ENCODE peak calls at places on chromosome 11, in nine cellular contexts. One of them, this sample, is unnamed.

GRCh38 chr11:57230316-57230715 is 6.7 kb downstream of the APLNR start:
- DNase-seq in fibroblast of lung: no peak
- DNase-seq in A549: no peak
- DNase-seq in upper lobe of left lung: no peak
- DNase-seq in upper lobe of right lung: no peak
- DNase-seq in K562: no peak
- DNase-seq in transverse colon: no peak
- DNase-seq in dorsolateral prefrontal cortex: no peak
- DNase-seq in cardiac fibroblast: no peak
- DNase-seq in this sample: no peak

GRCh38 chr11:62413060-62413696 is 5.7 kb upstream of the SCGB1A1 start:
- DNase-seq in dorsolateral prefrontal cortex: no peak
- DNase-seq in cardiac fibroblast: no peak
- DNase-seq in fibroblast of lung: no peak
- DNase-seq in K562: no peak
- DNase-seq in upper lobe of left lung: no peak
- DNase-seq in upper lobe of right lung: no peak
- DNase-seq in transverse colon: no peak
- DNase-seq in A549: no peak
- DNase-seq in this sample: no peak

GRCh38 chr11:1780700-1781592 is 17.2 kb upstream of the CTSD start:
- DNase-seq in upper lobe of left lung: peak; percentile 84
- DNase-seq in dorsolateral prefrontal cortex: no peak
- DNase-seq in upper lobe of right lung: peak; percentile 86
- DNase-seq in cardiac fibroblast: no peak
- DNase-seq in A549: no peak
- DNase-seq in transverse colon: no peak
- DNase-seq in K562: no peak
- DNase-seq in fibroblast of lung: no peak
- DNase-seq in this sample: no peak

GRCh38 chr11:77530879-77531278 is 57.0 kb upstream of the PAK1 start:
- DNase-seq in K562: no peak
- DNase-seq in cardiac fibroblast: no peak
- DNase-seq in A549: no peak
- DNase-seq in upper lobe of left lung: no peak
- DNase-seq in upper lobe of right lung: no peak
- DNase-seq in dorsolateral prefrontal cortex: no peak
- DNase-seq in fibroblast of lung: no peak
- DNase-seq in transverse colon: no peak
- DNase-seq in this sample: no peak

GRCh38 chr11:64799925-64800632 is 2.9 kb downstream of the MAP4K2 start:
- DNase-seq in dorsolateral prefrontal cortex: no peak
- DNase-seq in A549: no peak
- DNase-seq in K562: no peak
- DNase-seq in transverse colon: no peak
- DNase-seq in cardiac fibroblast: no peak
- DNase-seq in upper lobe of left lung: no peak
- DNase-seq in upper lobe of right lung: no peak
- DNase-seq in fibroblast of lung: no peak
- DNase-seq in this sample: no peak

GRCh38 chr11:97657852-97658251 is 1268.0 kb downstream of the JRKL start:
- DNase-seq in dorsolateral prefrontal cortex: no peak
- DNase-seq in A549: no peak
- DNase-seq in fibroblast of lung: no peak
- DNase-seq in cardiac fibroblast: no peak
- DNase-seq in transverse colon: no peak
- DNase-seq in K562: no peak
- DNase-seq in upper lobe of left lung: no peak
- DNase-seq in upper lobe of right lung: no peak
- DNase-seq in this sample: no peak

GRCh38 chr11:86888164-86888977 is 66.8 kb downstream of the FZD4 start:
- DNase-seq in upper lobe of left lung: no peak
- DNase-seq in fibroblast of lung: no peak
- DNase-seq in transverse colon: no peak
- DNase-seq in K562: no peak
- DNase-seq in upper lobe of right lung: no peak
- DNase-seq in cardiac fibroblast: peak; percentile 30
- DNase-seq in A549: no peak
- DNase-seq in dorsolateral prefrontal cortex: no peak
- DNase-seq in this sample: no peak

GRCh38 chr11:69641681-69642548 is 959 bp downstream of the CCND1 start:
- DNase-seq in A549: no peak
- DNase-seq in dorsolateral prefrontal cortex: no peak
- DNase-seq in transverse colon: no peak
- DNase-seq in K562: peak; percentile 45
- DNase-seq in fibroblast of lung: peak; percentile 44
- DNase-seq in cardiac fibroblast: peak; percentile 43
- DNase-seq in upper lobe of left lung: no peak
- DNase-seq in upper lobe of right lung: peak; percentile 66
- DNase-seq in this sample: no peak

GRCh38 chr11:2690261-2690575 is 9.6 kb downstream of the KCNQ1OT1 start:
- DNase-seq in cardiac fibroblast: no peak
- DNase-seq in upper lobe of left lung: no peak
- DNase-seq in dorsolateral prefrontal cortex: no peak
- DNase-seq in K562: no peak
- DNase-seq in transverse colon: no peak
- DNase-seq in A549: no peak
- DNase-seq in fibroblast of lung: no peak
- DNase-seq in upper lobe of right lung: peak; percentile 33
- DNase-seq in this sample: no peak

GRCh38 chr11:105923814-105924213 is 98.2 kb downstream of the MSANTD4 start:
- DNase-seq in A549: no peak
- DNase-seq in fibroblast of lung: peak; percentile 84
- DNase-seq in K562: no peak
- DNase-seq in upper lobe of left lung: no peak
- DNase-seq in upper lobe of right lung: no peak
- DNase-seq in transverse colon: no peak
- DNase-seq in cardiac fibroblast: peak; percentile 47
- DNase-seq in dorsolateral prefrontal cortex: peak; percentile 26
- DNase-seq in this sample: no peak

GRCh38 chr11:70410276-70410675 is 11.9 kb downstream of the CTTN start:
- DNase-seq in K562: no peak
- DNase-seq in transverse colon: no peak
- DNase-seq in A549: no peak
- DNase-seq in fibroblast of lung: no peak
- DNase-seq in upper lobe of right lung: no peak
- DNase-seq in dorsolateral prefrontal cortex: no peak
- DNase-seq in upper lobe of left lung: no peak
- DNase-seq in cardiac fibroblast: no peak
- DNase-seq in this sample: no peak

GRCh38 chr11:128720522-128720985 is 26.7 kb downstream of the FLI1 start:
- DNase-seq in upper lobe of left lung: no peak
- DNase-seq in dorsolateral prefrontal cortex: no peak
- DNase-seq in A549: no peak
- DNase-seq in cardiac fibroblast: peak; percentile 72
- DNase-seq in K562: no peak
- DNase-seq in upper lobe of right lung: no peak
- DNase-seq in transverse colon: peak; percentile 67
- DNase-seq in fibroblast of lung: no peak
- DNase-seq in this sample: no peak

GRCh38 chr11:69107413-69107812 is 48.3 kb upstream of the SMIM38 start:
- DNase-seq in fibroblast of lung: no peak
- DNase-seq in A549: no peak
- DNase-seq in upper lobe of right lung: no peak
- DNase-seq in cardiac fibroblast: no peak
- DNase-seq in transverse colon: no peak
- DNase-seq in dorsolateral prefrontal cortex: no peak
- DNase-seq in upper lobe of left lung: no peak
- DNase-seq in K562: no peak
- DNase-seq in this sample: no peak

GRCh38 chr11:2587976-2588748 is 111.6 kb downstream of the KCNQ1OT1 start:
- DNase-seq in upper lobe of left lung: no peak
- DNase-seq in fibroblast of lung: no peak
- DNase-seq in cardiac fibroblast: no peak
- DNase-seq in dorsolateral prefrontal cortex: peak; percentile 1
- DNase-seq in upper lobe of right lung: peak; percentile 52
- DNase-seq in K562: no peak
- DNase-seq in A549: no peak
- DNase-seq in transverse colon: no peak
- DNase-seq in this sample: no peak

GRCh38 chr11:63620928-63621539 is 6.8 kb upstream of the PLAAT3 start:
- DNase-seq in upper lobe of right lung: no peak
- DNase-seq in dorsolateral prefrontal cortex: no peak
- DNase-seq in A549: no peak
- DNase-seq in cardiac fibroblast: no peak
- DNase-seq in fibroblast of lung: no peak
- DNase-seq in upper lobe of left lung: no peak
- DNase-seq in K562: no peak
- DNase-seq in transverse colon: no peak
- DNase-seq in this sample: no peak

GRCh38 chr11:32348502-32348901 is 86.8 kb downstream of the WT1 start:
- DNase-seq in dorsolateral prefrontal cortex: no peak
- DNase-seq in K562: no peak
- DNase-seq in fibroblast of lung: no peak
- DNase-seq in transverse colon: no peak
- DNase-seq in cardiac fibroblast: no peak
- DNase-seq in A549: no peak
- DNase-seq in upper lobe of right lung: no peak
- DNase-seq in upper lobe of left lung: no peak
- DNase-seq in this sample: no peak

DNA sequence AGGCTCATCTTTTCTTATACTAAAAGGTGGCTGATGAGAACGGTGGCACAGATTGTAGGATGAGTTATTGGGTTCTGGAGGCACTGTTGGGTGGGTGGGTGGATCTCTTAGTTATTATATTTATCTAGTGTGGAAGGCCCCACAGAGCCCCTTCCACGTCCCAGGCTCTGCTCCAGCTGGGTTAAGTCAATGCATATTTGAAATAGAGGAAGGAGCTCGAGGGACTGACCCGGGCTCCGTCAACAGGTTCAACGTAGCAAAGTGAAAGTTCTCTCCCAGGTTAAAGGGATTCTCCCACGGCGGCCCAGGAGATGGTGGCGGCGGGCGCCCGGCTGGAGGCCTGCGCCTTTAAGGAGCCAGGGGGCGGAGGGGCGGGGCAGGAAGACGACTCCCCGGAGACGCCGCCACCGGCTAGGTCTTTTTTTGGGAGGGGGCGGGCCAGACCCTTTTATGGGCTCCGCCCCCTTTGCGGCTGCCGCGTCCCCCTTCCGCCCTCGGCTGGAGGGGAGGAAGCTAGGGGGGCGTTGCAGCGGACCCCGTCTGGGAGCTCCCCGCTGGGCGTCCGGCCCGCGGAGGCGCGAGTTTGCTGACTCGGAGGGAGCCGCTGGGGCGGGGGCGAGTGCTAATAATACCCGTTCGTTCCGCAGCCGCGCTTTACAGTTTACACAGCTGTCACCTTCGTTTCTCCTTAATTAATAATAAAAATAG is 1.5 kb upstream of the INPPL1 start:
- DNase-seq in transverse colon: peak; percentile 97
- DNase-seq in upper lobe of left lung: peak; percentile 98
- DNase-seq in cardiac fibroblast: peak; percentile 96
- DNase-seq in fibroblast of lung: peak; percentile 91
- DNase-seq in upper lobe of right lung: peak; percentile 98
- DNase-seq in K562: peak; percentile 89
- DNase-seq in A549: peak; percentile 53
- DNase-seq in dorsolateral prefrontal cortex: peak; percentile 54
- DNase-seq in this sample: peak; percentile 80
- TF ChIP-seq CTCF in transverse colon: peak; percentile 40
- TF ChIP-seq CTCF in upper lobe of left lung: peak; percentile 39
- TF ChIP-seq CTCF in cardiac fibroblast: peak; percentile 19
- TF ChIP-seq CTCF in fibroblast of lung: peak; percentile 33
- TF ChIP-seq CTCF in upper lobe of right lung: peak; percentile 23
- TF ChIP-seq CTCF in K562: peak; percentile 38
- TF ChIP-seq CTCF in A549: no peak
- TF ChIP-seq CTCF in dorsolateral prefrontal cortex: peak; percentile 44
- TF ChIP-seq CTCF in this sample: no peak

DNA sequence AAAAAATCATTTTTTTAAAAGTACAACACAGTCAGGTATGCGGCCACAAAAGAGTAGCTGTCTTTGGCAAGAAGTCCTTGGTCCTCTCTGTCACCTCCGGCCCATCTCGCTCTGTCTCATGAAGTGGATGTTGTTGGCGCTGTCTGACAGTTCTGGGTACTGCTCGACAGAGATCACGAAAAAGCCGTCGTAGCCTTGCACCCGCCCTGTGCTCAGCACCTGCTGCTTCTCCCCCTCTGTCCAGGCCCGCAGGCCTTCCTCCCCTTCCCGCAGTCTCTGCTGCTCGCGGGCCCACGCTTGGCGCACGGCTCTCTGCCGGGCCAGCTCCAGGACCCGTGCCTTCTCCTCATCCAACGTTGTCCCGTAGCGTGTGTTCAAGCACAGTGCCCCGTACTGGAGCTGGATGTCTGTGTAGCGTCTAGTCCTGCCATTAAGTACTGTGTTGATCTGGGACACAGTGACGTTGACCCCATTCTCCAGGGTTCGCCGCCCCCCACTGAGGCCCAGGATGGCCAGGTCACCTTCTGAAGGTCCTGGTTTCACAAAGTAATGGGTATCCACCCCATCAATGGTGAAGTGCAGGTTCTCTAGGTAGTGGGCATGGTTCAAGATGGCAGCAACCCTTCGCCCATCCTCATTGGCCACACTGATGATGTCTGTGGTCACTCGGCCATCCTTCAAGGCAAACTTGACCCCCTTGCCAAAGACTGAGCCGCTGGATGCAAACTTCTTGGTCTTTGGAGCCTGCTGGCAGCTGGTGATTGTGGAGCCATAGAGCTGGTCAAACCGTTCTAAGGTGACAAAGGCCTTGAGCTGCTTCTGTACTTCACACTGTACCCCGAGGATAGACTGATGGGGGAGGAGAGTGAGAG is 83.5 kb upstream of the NARS2 start:
- DNase-seq in transverse colon: no peak
- DNase-seq in cardiac fibroblast: no peak
- DNase-seq in K562: no peak
- DNase-seq in A549: no peak
- DNase-seq in upper lobe of right lung: no peak
- DNase-seq in dorsolateral prefrontal cortex: no peak
- DNase-seq in fibroblast of lung: no peak
- DNase-seq in upper lobe of left lung: no peak
- DNase-seq in this sample: no peak
- H3K4me3 ChIP-seq in transverse colon: no peak overlapping the region
- H3K4me3 ChIP-seq in cardiac fibroblast: no peak overlapping the region
- H3K4me3 ChIP-seq in K562: no peak overlapping the region
- H3K4me3 ChIP-seq in A549: no peak overlapping the region
- H3K4me3 ChIP-seq in upper lobe of right lung: no peak overlapping the region
- H3K4me3 ChIP-seq in dorsolateral prefrontal cortex: no peak overlapping the region
- H3K4me3 ChIP-seq in fibroblast of lung: no peak overlapping the region
- H3K4me3 ChIP-seq in upper lobe of left lung: no peak overlapping the region
- H3K4me3 ChIP-seq in this sample: no peak overlapping the region

GRCh38 chr11:92070026-92070889 is 154.4 kb upstream of the FAT3 start:
- DNase-seq in upper lobe of left lung: no peak
- DNase-seq in dorsolateral prefrontal cortex: no peak
- DNase-seq in upper lobe of right lung: no peak
- DNase-seq in cardiac fibroblast: peak; percentile 12
- DNase-seq in A549: no peak
- DNase-seq in K562: no peak
- DNase-seq in fibroblast of lung: peak; percentile 31
- DNase-seq in transverse colon: no peak
- DNase-seq in this sample: no peak
- TF ChIP-seq CTCF in upper lobe of left lung: no peak
- TF ChIP-seq CTCF in dorsolateral prefrontal cortex: no peak
- TF ChIP-seq CTCF in upper lobe of right lung: no peak
- TF ChIP-seq CTCF in cardiac fibroblast: no peak
- TF ChIP-seq CTCF in A549: no peak
- TF ChIP-seq CTCF in K562: no peak
- TF ChIP-seq CTCF in fibroblast of lung: peak; percentile 20
- TF ChIP-seq CTCF in transverse colon: no peak
- TF ChIP-seq CTCF in this sample: peak; percentile 20

GRCh38 chr11:107840120-107840479 is 18.5 kb downstream of the SLC35F2 start:
- DNase-seq in transverse colon: peak; percentile 33
- DNase-seq in upper lobe of right lung: no peak
- DNase-seq in upper lobe of left lung: no peak
- DNase-seq in fibroblast of lung: no peak
- DNase-seq in K562: no peak
- DNase-seq in A549: no peak
- DNase-seq in dorsolateral prefrontal cortex: no peak
- DNase-seq in cardiac fibroblast: no peak
- DNase-seq in this sample: peak; percentile 88
- H3K4me3 ChIP-seq in transverse colon: no peak overlapping the region
- H3K4me3 ChIP-seq in upper lobe of right lung: no peak overlapping the region
- H3K4me3 ChIP-seq in upper lobe of left lung: no peak overlapping the region
- H3K4me3 ChIP-seq in fibroblast of lung: peak overlapping the region; percentile 5
- H3K4me3 ChIP-seq in K562: no peak overlapping the region
- H3K4me3 ChIP-seq in A549: peak overlapping the region; percentile 33
- H3K4me3 ChIP-seq in dorsolateral prefrontal cortex: no peak overlapping the region
- H3K4me3 ChIP-seq in cardiac fibroblast: no peak overlapping the region
- H3K4me3 ChIP-seq in this sample: peak overlapping the region; percentile 12